ENCODE peak calls at places on chromosomes 6 and 20, in four cellular contexts. One of them, this sample, is unnamed.
A peak's percentile ranks its signal among the peaks of the same experiment; 100 is the strongest.

GRCh38 chr20:10369723-10370090 is 64.3 kb downstream of the MKKS start:
- DNase-seq in progenitor cell of endocrine pancreas: no peak
- DNase-seq in natural killer cell: no peak
- DNase-seq in upper lobe of right lung: no peak
- DNase-seq in this sample: no peak

GRCh38 chr6:54586251-54586650 is 260.3 kb upstream of the FAM83B start:
- DNase-seq in upper lobe of right lung: no peak
- DNase-seq in natural killer cell: no peak
- DNase-seq in progenitor cell of endocrine pancreas: no peak
- DNase-seq in this sample: no peak

GRCh38 chr6:15962449-15962764 is 166.5 kb upstream of the MYLIP start:
- DNase-seq in progenitor cell of endocrine pancreas: no peak
- DNase-seq in upper lobe of right lung: no peak
- DNase-seq in natural killer cell: no peak
- DNase-seq in this sample: no peak

GRCh38 chr6:67287566-67287965 is 1347.5 kb upstream of the ADGRB3 start:
- DNase-seq in upper lobe of right lung: no peak
- DNase-seq in progenitor cell of endocrine pancreas: no peak
- DNase-seq in natural killer cell: no peak
- DNase-seq in this sample: no peak

GRCh38 chr6:117448732-117449131 is 23.0 kb upstream of the ROS1 start:
- DNase-seq in progenitor cell of endocrine pancreas: no peak
- DNase-seq in upper lobe of right lung: no peak
- DNase-seq in natural killer cell: no peak
- DNase-seq in this sample: no peak

GRCh38 chr6:21438237-21438985 is 155.1 kb upstream of the SOX4 start:
- DNase-seq in natural killer cell: no peak
- DNase-seq in upper lobe of right lung: no peak
- DNase-seq in progenitor cell of endocrine pancreas: no peak
- DNase-seq in this sample: no peak

GRCh38 chr6:14452567-14453527 is 335.3 kb downstream of the CD83 start:
- DNase-seq in natural killer cell: no peak
- DNase-seq in upper lobe of right lung: no peak
- DNase-seq in progenitor cell of endocrine pancreas: no peak
- DNase-seq in this sample: no peak

GRCh38 chr6:26311012-26311384 is 54.0 kb upstream of the BTN3A2 start:
- DNase-seq in progenitor cell of endocrine pancreas: no peak
- DNase-seq in upper lobe of right lung: no peak
- DNase-seq in natural killer cell: no peak
- DNase-seq in this sample: no peak

GRCh38 chr6:33668914-33669313 is 42.6 kb downstream of the UQCC2 start:
- DNase-seq in progenitor cell of endocrine pancreas: no peak
- DNase-seq in natural killer cell: no peak
- DNase-seq in upper lobe of right lung: peak; percentile 83
- DNase-seq in this sample: no peak

GRCh38 chr20:46894971-46895905 is 595 bp downstream of the EYA2 start:
- DNase-seq in upper lobe of right lung: no peak
- DNase-seq in natural killer cell: no peak
- DNase-seq in progenitor cell of endocrine pancreas: peak; percentile 15
- DNase-seq in this sample: no peak

GRCh38 chr6:11702039-11702795 is 76.4 kb downstream of the ADTRP start:
- DNase-seq in progenitor cell of endocrine pancreas: no peak
- DNase-seq in natural killer cell: no peak
- DNase-seq in upper lobe of right lung: no peak
- DNase-seq in this sample: no peak

GRCh38 chr6:111776236-111777189 is 96.7 kb downstream of the FYN start:
- DNase-seq in upper lobe of right lung: no peak
- DNase-seq in natural killer cell: no peak
- DNase-seq in progenitor cell of endocrine pancreas: no peak
- DNase-seq in this sample: no peak

GRCh38 chr20:61937146-61937962 is 128.3 kb downstream of the TAF4 start:
- DNase-seq in progenitor cell of endocrine pancreas: no peak
- DNase-seq in natural killer cell: no peak
- DNase-seq in upper lobe of right lung: peak; percentile 43
- DNase-seq in this sample: peak; percentile 75

GRCh38 chr6:40049128-40049527 is 114.9 kb upstream of the MOCS1 start:
- DNase-seq in progenitor cell of endocrine pancreas: no peak
- DNase-seq in natural killer cell: no peak
- DNase-seq in upper lobe of right lung: no peak
- DNase-seq in this sample: no peak

GRCh38 chr6:46899636-46900035 is 22.1 kb downstream of the ADGRF5 start:
- DNase-seq in progenitor cell of endocrine pancreas: no peak
- DNase-seq in upper lobe of right lung: no peak
- DNase-seq in natural killer cell: no peak
- DNase-seq in this sample: no peak

GRCh38 chr6:64589961-64590360 is 954.4 kb downstream of the PHF3 start:
- DNase-seq in natural killer cell: no peak
- DNase-seq in upper lobe of right lung: no peak
- DNase-seq in progenitor cell of endocrine pancreas: no peak
- DNase-seq in this sample: no peak

GRCh38 chr20:38890497-38890818 is 35.8 kb upstream of the FAM83D start:
- DNase-seq in natural killer cell: no peak
- DNase-seq in upper lobe of right lung: no peak
- DNase-seq in progenitor cell of endocrine pancreas: no peak
- DNase-seq in this sample: no peak

GRCh38 chr20:63032861-63033634 is 26.3 kb upstream of the BHLHE23 start:
- DNase-seq in natural killer cell: no peak
- DNase-seq in progenitor cell of endocrine pancreas: no peak
- DNase-seq in upper lobe of right lung: peak; percentile 62
- DNase-seq in this sample: peak; percentile 68

GRCh38 chr6:37369321-37370196 is 15.8 kb downstream of the RNF8 start:
- DNase-seq in natural killer cell: no peak
- DNase-seq in upper lobe of right lung: no peak
- DNase-seq in progenitor cell of endocrine pancreas: no peak
- DNase-seq in this sample: no peak

GRCh38 chr6:57109905-57110304 is 19.9 kb downstream of the ZNF451 start:
- DNase-seq in natural killer cell: no peak
- DNase-seq in progenitor cell of endocrine pancreas: no peak
- DNase-seq in upper lobe of right lung: no peak
- DNase-seq in this sample: no peak

GRCh38 chr6:26197736-26198625 is 110.8 kb downstream of the HFE start:
- DNase-seq in upper lobe of right lung: no peak
- DNase-seq in natural killer cell: peak; percentile 39
- DNase-seq in progenitor cell of endocrine pancreas: no peak
- DNase-seq in this sample: no peak

GRCh38 chr6:45480697-45481415 is 103.1 kb upstream of the SUPT3H start:
- DNase-seq in upper lobe of right lung: no peak
- DNase-seq in natural killer cell: no peak
- DNase-seq in progenitor cell of endocrine pancreas: no peak
- DNase-seq in this sample: no peak

GRCh38 chr20:32153156-32153665 is 43.7 kb downstream of the TM9SF4 start:
- DNase-seq in natural killer cell: no peak
- DNase-seq in progenitor cell of endocrine pancreas: no peak
- DNase-seq in upper lobe of right lung: peak; percentile 15
- DNase-seq in this sample: peak; percentile 12

GRCh38 chr6:108118359-108118724 is 43.8 kb upstream of the OSTM1 start:
- DNase-seq in progenitor cell of endocrine pancreas: no peak
- DNase-seq in upper lobe of right lung: no peak
- DNase-seq in natural killer cell: no peak
- DNase-seq in this sample: no peak

GRCh38 chr20:8647868-8648495 is 420.9 kb upstream of the PLCB4 start:
- DNase-seq in natural killer cell: no peak
- DNase-seq in upper lobe of right lung: no peak
- DNase-seq in progenitor cell of endocrine pancreas: no peak
- DNase-seq in this sample: no peak

GRCh38 chr20:58722379-58722778 is 29.8 kb downstream of the NPEPL1 start:
- DNase-seq in progenitor cell of endocrine pancreas: no peak
- DNase-seq in upper lobe of right lung: no peak
- DNase-seq in natural killer cell: no peak
- DNase-seq in this sample: peak; percentile 47

GRCh38 chr20:40953856-40954255 is 74.8 kb upstream of the TOP1 start:
- DNase-seq in upper lobe of right lung: no peak
- DNase-seq in natural killer cell: no peak
- DNase-seq in progenitor cell of endocrine pancreas: no peak
- DNase-seq in this sample: no peak

GRCh38 chr6:3742076-3742425 is 9.5 kb downstream of the PXDC1 start:
- DNase-seq in upper lobe of right lung: no peak
- DNase-seq in natural killer cell: no peak
- DNase-seq in progenitor cell of endocrine pancreas: no peak
- DNase-seq in this sample: no peak

GRCh38 chr6:22668307-22668706 is 98.9 kb downstream of the HDGFL1 start:
- DNase-seq in natural killer cell: no peak
- DNase-seq in upper lobe of right lung: no peak
- DNase-seq in progenitor cell of endocrine pancreas: no peak
- DNase-seq in this sample: no peak

GRCh38 chr20:8777866-8778265 is 291.0 kb upstream of the PLCB4 start:
- DNase-seq in natural killer cell: no peak
- DNase-seq in upper lobe of right lung: no peak
- DNase-seq in progenitor cell of endocrine pancreas: no peak
- DNase-seq in this sample: no peak

GRCh38 chr20:46028110-46028509 is 905 bp upstream of the SLC12A5 start:
- DNase-seq in upper lobe of right lung: no peak
- DNase-seq in progenitor cell of endocrine pancreas: no peak
- DNase-seq in natural killer cell: no peak
- DNase-seq in this sample: no peak

GRCh38 chr6:45663181-45664180 is 285.7 kb upstream of the SUPT3H start:
- DNase-seq in upper lobe of right lung: no peak
- DNase-seq in natural killer cell: peak; percentile 22
- DNase-seq in progenitor cell of endocrine pancreas: peak; percentile 17
- DNase-seq in this sample: no peak

GRCh38 chr6:150764638-150765456 is 100.7 kb upstream of the MTHFD1L start:
- DNase-seq in upper lobe of right lung: no peak
- DNase-seq in natural killer cell: no peak
- DNase-seq in progenitor cell of endocrine pancreas: no peak
- DNase-seq in this sample: no peak

GRCh38 chr6:118574051-118574865 is 26.2 kb downstream of the PLN start:
- DNase-seq in upper lobe of right lung: no peak
- DNase-seq in natural killer cell: no peak
- DNase-seq in progenitor cell of endocrine pancreas: no peak
- DNase-seq in this sample: no peak

GRCh38 chr6:118551063-118551672 is 3.1 kb downstream of the PLN start:
- DNase-seq in natural killer cell: no peak
- DNase-seq in progenitor cell of endocrine pancreas: no peak
- DNase-seq in upper lobe of right lung: no peak
- DNase-seq in this sample: no peak

GRCh38 chr6:157157228-157157627 is 166.1 kb downstream of the TMEM242 start:
- DNase-seq in upper lobe of right lung: no peak
- DNase-seq in natural killer cell: no peak
- DNase-seq in progenitor cell of endocrine pancreas: no peak
- DNase-seq in this sample: no peak

GRCh38 chr6:157159339-157159738 is 164.0 kb downstream of the TMEM242 start:
- DNase-seq in upper lobe of right lung: no peak
- DNase-seq in progenitor cell of endocrine pancreas: no peak
- DNase-seq in natural killer cell: no peak
- DNase-seq in this sample: no peak

GRCh38 chr6:157161912-157162311 is 161.4 kb downstream of the TMEM242 start:
- DNase-seq in progenitor cell of endocrine pancreas: no peak
- DNase-seq in natural killer cell: no peak
- DNase-seq in upper lobe of right lung: no peak
- DNase-seq in this sample: no peak

GRCh38 chr6:157158456-157158855 is 164.9 kb downstream of the TMEM242 start:
- DNase-seq in upper lobe of right lung: no peak
- DNase-seq in progenitor cell of endocrine pancreas: no peak
- DNase-seq in natural killer cell: no peak
- DNase-seq in this sample: no peak

GRCh38 chr6:157158897-157159296 is 164.4 kb downstream of the TMEM242 start:
- DNase-seq in upper lobe of right lung: no peak
- DNase-seq in natural killer cell: no peak
- DNase-seq in progenitor cell of endocrine pancreas: no peak
- DNase-seq in this sample: no peak
- TF ChIP-seq CTCF in upper lobe of right lung: no peak
- TF ChIP-seq CTCF in natural killer cell: no peak
- TF ChIP-seq CTCF in progenitor cell of endocrine pancreas: peak; percentile 29
- TF ChIP-seq CTCF in this sample: peak; percentile 19

GRCh38 chr20:19211661-19212523 is 550 bp upstream of the SLC24A3 start:
- DNase-seq in upper lobe of right lung: peak; percentile 80
- DNase-seq in progenitor cell of endocrine pancreas: peak; percentile 39
- DNase-seq in natural killer cell: no peak
- DNase-seq in this sample: no peak
- TF ChIP-seq CTCF in upper lobe of right lung: peak; percentile 30
- TF ChIP-seq CTCF in progenitor cell of endocrine pancreas: peak; percentile 21
- TF ChIP-seq CTCF in natural killer cell: no peak
- TF ChIP-seq CTCF in this sample: peak; percentile 26

GRCh38 chr6:10552237-10552810 is 31.2 kb downstream of the GCNT2 start:
- DNase-seq in upper lobe of right lung: no peak
- DNase-seq in progenitor cell of endocrine pancreas: no peak
- DNase-seq in natural killer cell: no peak
- DNase-seq in this sample: no peak
- TF ChIP-seq CTCF in upper lobe of right lung: no peak
- TF ChIP-seq CTCF in progenitor cell of endocrine pancreas: no peak
- TF ChIP-seq CTCF in natural killer cell: no peak
- TF ChIP-seq CTCF in this sample: no peak

GRCh38 chr20:37276494-37277252 is 12.8 kb upstream of the MANBAL start:
- DNase-seq in progenitor cell of endocrine pancreas: no peak
- DNase-seq in upper lobe of right lung: no peak
- DNase-seq in natural killer cell: no peak
- DNase-seq in this sample: peak; percentile 21
- TF ChIP-seq CTCF in progenitor cell of endocrine pancreas: peak; percentile 17
- TF ChIP-seq CTCF in upper lobe of right lung: peak; percentile 30
- TF ChIP-seq CTCF in natural killer cell: peak; percentile 10
- TF ChIP-seq CTCF in this sample: peak; percentile 77

GRCh38 chr20:34302312-34302722 is 838 bp downstream of the AHCY start:
- DNase-seq in natural killer cell: no peak
- DNase-seq in progenitor cell of endocrine pancreas: no peak
- DNase-seq in upper lobe of right lung: no peak
- DNase-seq in this sample: no peak
- TF ChIP-seq CTCF in natural killer cell: no peak
- TF ChIP-seq CTCF in progenitor cell of endocrine pancreas: peak; percentile 64
- TF ChIP-seq CTCF in upper lobe of right lung: no peak
- TF ChIP-seq CTCF in this sample: no peak

GRCh38 chr6:122151066-122151465 is 248.4 kb upstream of the HSF2 start:
- DNase-seq in natural killer cell: no peak
- DNase-seq in upper lobe of right lung: no peak
- DNase-seq in progenitor cell of endocrine pancreas: no peak
- DNase-seq in this sample: no peak

GRCh38 chr6:122153530-122153929 is 245.9 kb upstream of the HSF2 start:
- DNase-seq in natural killer cell: no peak
- DNase-seq in progenitor cell of endocrine pancreas: no peak
- DNase-seq in upper lobe of right lung: no peak
- DNase-seq in this sample: no peak

GRCh38 chr6:122151768-122152167 is 247.7 kb upstream of the HSF2 start:
- DNase-seq in natural killer cell: no peak
- DNase-seq in upper lobe of right lung: no peak
- DNase-seq in progenitor cell of endocrine pancreas: no peak
- DNase-seq in this sample: no peak

GRCh38 chr6:122154912-122155516 is 244.4 kb upstream of the HSF2 start:
- DNase-seq in progenitor cell of endocrine pancreas: no peak
- DNase-seq in natural killer cell: no peak
- DNase-seq in upper lobe of right lung: no peak
- DNase-seq in this sample: no peak
- TF ChIP-seq CTCF in progenitor cell of endocrine pancreas: no peak
- TF ChIP-seq CTCF in natural killer cell: no peak
- TF ChIP-seq CTCF in upper lobe of right lung: no peak
- TF ChIP-seq CTCF in this sample: no peak